ENCODE peak calls at places on chromosome 3, in four cellular contexts. Y, C, E and T are unnamed samples.

GRCh38 chr3:27749640-27750039 is 27.5 kb upstream of the EOMES start:
- DNase-seq in Y (no peak), C (no peak), E (no peak), T (no peak)

GRCh38 chr3:192857148-192857735 is 60.4 kb downstream of the MB21D2 start:
- DNase-seq in Y (no peak), C (no peak), E (no peak), T (no peak)

GRCh38 chr3:71010731-71011455 is 572.6 kb downstream of the FOXP1 start:
- DNase-seq in Y (no peak), C (no peak), E (no peak), T (peak; percentile 32)

GRCh38 chr3:14552041-14552648 is 12.0 kb upstream of the GRIP2 start:
- DNase-seq in Y (no peak), C (no peak), E (no peak), T (no peak)

GRCh38 chr3:174206607-174207192 is 652.4 kb upstream of the NAALADL2 start:
- DNase-seq in Y (peak; percentile 5), C (no peak), E (no peak), T (no peak)

GRCh38 chr3:143120716-143121239 is 1.2 kb downstream of the CHST2 start:
- DNase-seq in Y (peak; percentile 56), C (peak; percentile 47), E (peak; percentile 33), T (peak; percentile 33)

GRCh38 chr3:23611737-23612295 is 193.9 kb upstream of the UBE2E1 start:
- DNase-seq in Y (peak; percentile 72), C (peak; percentile 81), E (peak; percentile 68), T (peak; percentile 45)

GRCh38 chr3:32569540-32570425 is 875 bp downstream of the DYNC1LI1 start:
- DNase-seq in Y (peak; percentile 25), C (peak; percentile 79), E (peak; percentile 41), T (peak; percentile 66)

GRCh38 chr3:64108281-64108680 is 85.0 kb upstream of the PSMD6 start:
- DNase-seq in Y (no peak), C (no peak), E (no peak), T (no peak)

GRCh38 chr3:110732420-110732819 is 339.2 kb upstream of the NECTIN3 start:
- DNase-seq in Y (no peak), C (no peak), E (no peak), T (no peak)

GRCh38 chr3:52385157-52385556 is 59.7 kb downstream of the SEMA3G start:
- DNase-seq in Y (peak; percentile 24), C (peak; percentile 69), E (peak; percentile 21), T (peak; percentile 63)

GRCh38 chr3:179957264-179957845 is 79.4 kb downstream of the PEX5L start:
- DNase-seq in Y (no peak), C (peak; percentile 46), E (no peak), T (no peak)

GRCh38 chr3:38109580-38110313 is 27.2 kb downstream of the ACAA1 start:
- DNase-seq in Y (no peak), C (no peak), E (no peak), T (no peak)

GRCh38 chr3:38108649-38109579 is 28.0 kb downstream of the ACAA1 start:
- DNase-seq in Y (no peak), C (no peak), E (no peak), T (no peak)

GRCh38 chr3:38107911-38108648 is 28.8 kb downstream of the ACAA1 start:
- DNase-seq in Y (no peak), C (no peak), E (no peak), T (no peak)

GRCh38 chr3:38102073-38102844 is 34.7 kb downstream of the ACAA1 start:
- DNase-seq in Y (no peak), C (peak; percentile 17), E (no peak), T (peak; percentile 64)

DNA sequence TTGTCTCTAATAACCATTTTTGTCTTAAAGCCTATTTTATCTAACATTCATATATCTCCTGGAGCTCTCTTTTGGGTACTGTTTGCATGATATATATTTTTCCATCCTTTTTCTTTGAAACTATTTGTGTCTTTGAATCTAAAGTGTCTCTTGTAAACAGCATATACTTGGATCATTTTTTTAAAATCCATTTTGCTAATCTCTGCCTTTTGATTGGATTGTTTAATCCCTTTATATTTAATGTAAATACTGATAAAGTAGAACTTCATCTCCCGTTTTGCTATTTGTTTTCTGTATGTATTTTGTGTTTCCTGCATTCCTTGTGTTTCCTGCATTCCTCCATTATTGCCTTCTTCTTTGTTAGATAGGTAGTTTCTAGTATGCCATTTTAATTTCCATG is 31.4 kb downstream of the ACAA1 start:
- DNase-seq in Y (no peak), C (no peak), E (no peak), T (no peak)
- TF ChIP-seq CTCF in Y (no peak), C (no peak), E (no peak), T (no peak)

GRCh38 chr3:9343115-9343514 is 19.7 kb upstream of the THUMPD3 start:
- DNase-seq in Y (no peak), C (no peak), E (no peak), T (no peak)
- H3K4me3 ChIP-seq in Y (no peak overlapping the region), C (no peak overlapping the region), E (no peak overlapping the region), T (no peak overlapping the region)

GRCh38 chr3:129604942-129605592 is 1.4 kb downstream of the PLXND1 start:
- DNase-seq in Y (no peak), C (no peak), E (no peak), T (no peak)
- TF ChIP-seq CTCF in Y (no peak), C (no peak), E (peak; percentile 7), T (no peak)

DNA sequence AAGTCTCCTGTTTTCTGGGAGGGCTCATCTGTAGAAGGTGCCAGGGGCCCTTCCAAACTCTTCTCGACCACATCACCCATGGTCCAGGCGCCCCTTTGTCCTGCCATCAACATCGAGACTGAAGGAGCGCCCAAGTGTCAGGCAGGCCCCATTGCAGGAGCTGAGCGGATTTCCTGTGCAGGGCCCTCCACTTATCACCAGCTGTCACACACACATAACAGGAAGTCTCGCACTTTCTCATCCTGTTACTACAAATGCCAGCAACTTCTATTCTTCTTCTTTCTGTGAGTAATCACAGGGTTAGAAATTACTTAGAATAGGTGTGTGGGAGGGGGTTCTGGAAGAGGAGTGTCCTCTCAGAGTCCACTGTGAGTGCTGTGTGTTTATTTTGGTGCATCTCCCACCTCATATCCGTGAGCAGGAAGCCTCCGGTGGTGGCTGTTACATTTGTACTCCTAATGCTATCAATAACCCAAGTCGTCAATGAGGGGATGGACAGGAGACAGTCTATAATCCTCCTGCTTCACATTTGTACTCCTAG is at the start of gene KLHL6:
- DNase-seq in Y (peak; percentile 15), C (no peak), E (no peak), T (no peak)
- H3K4me3 ChIP-seq in Y (no peak within 1 kb of the TSS), C (no peak within 1 kb of the TSS), E (no peak within 1 kb of the TSS), T (no peak within 1 kb of the TSS)